ENCODE peak calls at places on chromosomes 7 and 10, in eight cellular contexts. S, G, Y, Q, N, H, B and E are unnamed samples.
A peak's percentile ranks its signal among the peaks of the same experiment; 100 is the strongest.

GRCh38 chr10:73838008-73838567 is 26.7 kb upstream of the NDST2 start:
- DNase-seq in B (no peak), Y (no peak), G (no peak), H (no peak), N (no peak), Q (no peak), S (no peak), E (no peak)

GRCh38 chr10:133388265-133388972 is 5.5 kb upstream of the MTG1 start:
- DNase-seq in S (no peak), H (no peak), Q (no peak), Y (no peak), G (no peak), B (peak; percentile 34), N (no peak), E (no peak)

GRCh38 chr7:69412331-69413146 is 185.7 kb upstream of the AUTS2 start:
- DNase-seq in G (peak; percentile 33), Y (no peak), N (peak; percentile 80), S (peak; percentile 51), H (no peak), B (no peak), Q (peak; percentile 62), E (no peak)

GRCh38 chr7:5630670-5631069 is 150.8 kb downstream of the RNF216 start:
- DNase-seq in H (peak; percentile 39), S (peak; percentile 63), G (no peak), Y (no peak), N (peak; percentile 44), B (no peak), Q (no peak), E (no peak)

GRCh38 chr10:129505500-129506075 is 38.5 kb downstream of the MGMT start:
- DNase-seq in Q (no peak), G (no peak), S (no peak), N (no peak), Y (no peak), B (no peak), H (no peak), E (no peak)

GRCh38 chr7:108434030-108434429 is 22.2 kb downstream of the NRCAM start:
- DNase-seq in Q (no peak), S (no peak), G (no peak), B (no peak), H (no peak), N (no peak), Y (no peak), E (no peak)

GRCh38 chr10:125711110-125711750 is 8.3 kb upstream of the EDRF1 start:
- DNase-seq in Q (no peak), N (no peak), S (no peak), B (no peak), Y (no peak), H (no peak), G (no peak), E (no peak)

GRCh38 chr10:22365233-22365632 is 19.9 kb downstream of the SPAG6 start:
- DNase-seq in N (no peak), S (no peak), Q (no peak), G (no peak), B (no peak), H (no peak), Y (no peak), E (no peak)

GRCh38 chr10:60978287-60979115 is 34.5 kb upstream of the RHOBTB1 start:
- DNase-seq in N (no peak), S (peak; percentile 48), H (no peak), Q (no peak), G (no peak), B (no peak), Y (peak; percentile 54), E (no peak)

GRCh38 chr10:6218692-6219493 is 16.2 kb downstream of the PFKFB3 start:
- DNase-seq in G (no peak), B (no peak), Q (no peak), N (peak; percentile 88), Y (no peak), S (peak; percentile 79), H (no peak), E (peak; percentile 89)

GRCh38 chr10:4053940-4054339 is 268.9 kb upstream of the KLF6 start:
- DNase-seq in S (no peak), Q (no peak), N (no peak), H (no peak), B (no peak), G (no peak), Y (no peak), E (no peak)

GRCh38 chr10:4051408-4052151 is 266.6 kb upstream of the KLF6 start:
- DNase-seq in Q (no peak), S (no peak), B (no peak), N (no peak), Y (no peak), G (no peak), H (no peak), E (no peak)

GRCh38 chr10:4050061-4050460 is 265.1 kb upstream of the KLF6 start:
- DNase-seq in B (no peak), G (no peak), S (no peak), Q (no peak), N (no peak), Y (no peak), H (no peak), E (no peak)

GRCh38 chr10:4048245-4048864 is 263.3 kb upstream of the KLF6 start:
- DNase-seq in N (no peak), H (no peak), S (peak; percentile 50), B (no peak), Y (no peak), Q (no peak), G (no peak), E (no peak)

DNA sequence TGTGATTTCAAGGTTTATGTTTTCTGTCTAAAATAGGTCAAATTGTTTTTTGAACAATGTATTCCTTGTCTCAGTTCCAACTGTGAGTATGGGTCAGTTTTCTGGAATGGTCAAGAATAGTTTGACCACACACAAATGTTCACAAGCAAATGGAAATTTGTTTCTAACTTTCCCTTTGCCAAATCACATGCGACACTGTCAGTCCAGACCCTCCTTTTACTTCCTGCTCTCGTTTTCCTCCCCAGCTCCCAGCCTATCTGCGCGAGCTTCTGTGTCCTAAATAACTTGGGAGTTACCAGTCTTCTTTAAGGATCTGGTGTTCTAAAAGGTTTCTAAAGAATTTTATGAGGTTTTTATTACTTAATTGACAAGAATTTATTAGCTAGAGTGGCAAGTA is 266.0 kb upstream of the KLF6 start:
- DNase-seq in N (peak; percentile 39), Y (no peak), S (peak; percentile 22), H (no peak), B (no peak), Q (peak; percentile 65), G (peak; percentile 28), E (peak; percentile 25)
- H3K4me3 ChIP-seq in N (peak overlapping the region; percentile 2), Y (no peak overlapping the region), S (no peak overlapping the region), H (peak overlapping the region; percentile 16), B (peak overlapping the region; percentile 36), Q (peak overlapping the region; percentile 8), G (peak overlapping the region; percentile 19), E (no peak overlapping the region)

GRCh38 chr10:44961931-44962750 is 2.5 kb downstream of the RASSF4 start:
- DNase-seq in B (no peak), Q (no peak), N (no peak), S (no peak), Y (no peak), G (no peak), H (no peak), E (no peak)
- H3K4me3 ChIP-seq in B (peak overlapping the region; percentile 24), Q (no peak overlapping the region), N (no peak overlapping the region), S (no peak overlapping the region), Y (no peak overlapping the region), G (peak overlapping the region; percentile 89), H (no peak overlapping the region), E (no peak overlapping the region)

DNA sequence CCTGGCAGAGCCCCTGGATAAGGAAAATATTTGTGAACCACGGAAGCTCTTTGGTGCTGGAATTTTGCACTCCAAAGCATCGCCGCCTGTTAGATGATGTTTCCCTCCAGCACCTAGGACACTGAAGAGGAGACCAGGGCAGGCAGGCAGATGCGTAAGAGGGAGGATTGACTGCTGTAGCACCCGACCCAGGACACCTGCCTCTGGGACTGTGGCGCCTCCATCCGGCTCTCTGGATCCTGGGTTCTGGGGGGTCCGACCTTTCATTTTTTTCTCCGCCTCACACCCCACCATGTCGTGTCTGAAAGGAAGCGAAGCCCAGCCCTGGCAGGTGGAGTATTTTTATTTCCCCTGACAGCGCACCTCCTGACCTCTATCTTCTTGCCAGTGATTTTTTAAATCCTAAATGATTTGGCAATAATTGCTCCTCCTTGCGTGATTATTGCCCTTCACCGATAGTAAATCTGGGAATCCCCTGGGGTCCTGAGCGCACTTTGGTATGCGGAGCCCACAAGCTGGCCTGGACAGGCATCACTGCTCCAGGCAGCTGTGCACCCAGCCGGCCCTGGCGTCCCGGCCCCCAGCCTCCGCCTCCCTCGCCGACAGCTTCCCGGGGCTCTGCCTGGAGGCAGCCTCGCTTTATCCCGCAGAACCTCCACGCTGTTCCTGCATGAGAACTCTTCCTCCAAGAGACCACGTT is 48.4 kb downstream of the LHPP start:
- DNase-seq in G (no peak), Y (no peak), N (no peak), B (no peak), S (no peak), H (no peak), Q (no peak), E (no peak)
- H3K4me3 ChIP-seq in G (no peak overlapping the region), Y (no peak overlapping the region), N (no peak overlapping the region), B (no peak overlapping the region), S (no peak overlapping the region), H (no peak overlapping the region), Q (no peak overlapping the region), E (no peak overlapping the region)

GRCh38 chr7:159198016-159198724 is 53.5 kb upstream of the VIPR2 start:
- DNase-seq in H (no peak), Y (no peak), N (no peak), G (no peak), B (no peak), Q (no peak), S (no peak), E (no peak)

GRCh38 chr7:159196584-159196983 is 51.9 kb upstream of the VIPR2 start:
- DNase-seq in N (no peak), S (no peak), H (no peak), Q (no peak), B (no peak), G (no peak), Y (no peak), E (no peak)

GRCh38 chr7:159200421-159200820 is 55.8 kb upstream of the VIPR2 start:
- DNase-seq in B (no peak), G (no peak), Y (no peak), H (no peak), N (no peak), S (no peak), Q (no peak), E (no peak)

GRCh38 chr7:159195926-159196325 is 51.3 kb upstream of the VIPR2 start:
- DNase-seq in N (no peak), Y (no peak), H (no peak), B (no peak), S (no peak), Q (no peak), G (no peak), E (no peak)

DNA sequence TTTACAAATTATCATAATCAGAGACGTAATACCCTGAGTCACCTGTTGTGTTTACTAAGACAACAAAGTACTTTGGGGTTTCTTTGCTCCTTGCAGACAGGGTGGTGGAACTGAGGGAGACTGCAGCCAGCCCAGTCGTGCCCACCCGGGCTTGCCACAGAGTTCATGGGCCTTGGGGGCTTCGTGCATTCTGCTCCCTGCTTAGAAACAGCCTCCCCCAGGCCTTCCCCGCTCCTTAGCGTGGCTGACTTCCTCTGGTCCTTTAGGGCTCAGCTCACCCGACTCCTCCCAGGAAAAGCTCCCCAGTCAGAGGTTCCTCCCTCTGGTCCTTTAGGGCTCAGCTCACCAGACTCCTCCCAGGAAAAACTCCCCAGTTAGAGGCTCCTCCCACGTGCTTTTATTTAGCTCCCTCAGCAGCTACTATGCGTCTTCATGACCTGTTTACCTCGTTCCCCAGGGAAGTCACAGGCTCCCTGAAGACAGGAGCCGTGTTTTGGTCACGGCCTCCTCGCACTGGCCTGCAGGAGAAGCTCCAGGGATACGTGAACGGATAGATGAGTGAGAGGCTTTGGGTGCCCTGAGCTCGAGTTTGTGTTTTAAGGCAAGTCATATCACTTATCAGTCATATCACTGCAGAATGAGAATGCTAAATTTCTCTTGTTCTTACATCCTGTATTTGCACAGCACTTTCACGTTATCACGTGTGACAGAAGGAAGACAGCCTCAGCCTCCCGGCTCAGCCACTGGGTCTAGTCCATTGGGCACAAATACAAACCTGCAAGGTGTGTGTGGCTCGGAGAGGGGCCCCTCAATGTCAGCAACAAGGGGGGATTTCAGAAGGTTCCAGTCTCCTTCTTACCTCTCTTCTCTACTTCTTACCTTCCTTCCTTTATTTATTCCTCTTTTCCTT is 52.7 kb upstream of the VIPR2 start:
- DNase-seq in B (no peak), H (no peak), Q (no peak), G (no peak), N (no peak), S (no peak), Y (no peak), E (no peak)
- H3K4me3 ChIP-seq in B (peak overlapping the region; percentile 8), H (peak overlapping the region; percentile 24), Q (no peak overlapping the region), G (no peak overlapping the region), N (no peak overlapping the region), S (no peak overlapping the region), Y (no peak overlapping the region), E (no peak overlapping the region)